ENCODE peak calls at places on chromosomes 6 and 20, in four cellular contexts. One of them, this sample, is unnamed.
A peak's percentile ranks its signal among the peaks of the same experiment; 100 is the strongest.

GRCh38 chr6:52635049-52635577 is 35.8 kb upstream of the TMEM14A start:
- DNase-seq in IMR-90: peak; percentile 46
- DNase-seq in K562: no peak
- DNase-seq in SK-N-SH: no peak
- DNase-seq in this sample: peak; percentile 42

GRCh38 chr6:465531-466348 is 74.2 kb downstream of the IRF4 start:
- DNase-seq in IMR-90: no peak
- DNase-seq in K562: no peak
- DNase-seq in SK-N-SH: no peak
- DNase-seq in this sample: no peak

GRCh38 chr6:33592595-33593413 is 12.7 kb upstream of the BAK1 start:
- DNase-seq in IMR-90: no peak
- DNase-seq in K562: no peak
- DNase-seq in SK-N-SH: no peak
- DNase-seq in this sample: no peak

GRCh38 chr20:14521436-14521835 is 184.0 kb upstream of the FLRT3 start:
- DNase-seq in IMR-90: peak; percentile 41
- DNase-seq in K562: no peak
- DNase-seq in SK-N-SH: no peak
- DNase-seq in this sample: peak; percentile 74

GRCh38 chr20:2256132-2256531 is 39.7 kb upstream of the TGM3 start:
- DNase-seq in IMR-90: no peak
- DNase-seq in K562: no peak
- DNase-seq in SK-N-SH: no peak
- DNase-seq in this sample: no peak

GRCh38 chr6:108630050-108630714 is 69.5 kb downstream of the FOXO3 start:
- DNase-seq in IMR-90: peak; percentile 35
- DNase-seq in K562: peak; percentile 30
- DNase-seq in SK-N-SH: no peak
- DNase-seq in this sample: no peak

GRCh38 chr6:7235712-7236311 is 77.2 kb downstream of the SSR1 start:
- DNase-seq in IMR-90: no peak
- DNase-seq in K562: no peak
- DNase-seq in SK-N-SH: no peak
- DNase-seq in this sample: no peak

GRCh38 chr6:42249279-42249678 is 31.6 kb upstream of the MRPS10 start:
- DNase-seq in IMR-90: peak; percentile 32
- DNase-seq in K562: no peak
- DNase-seq in SK-N-SH: no peak
- DNase-seq in this sample: peak; percentile 39

GRCh38 chr6:123931928-123932327 is 128.3 kb downstream of the NKAIN2 start:
- DNase-seq in IMR-90: no peak
- DNase-seq in K562: no peak
- DNase-seq in SK-N-SH: no peak
- DNase-seq in this sample: no peak

GRCh38 chr6:40160826-40161225 is 226.6 kb upstream of the MOCS1 start:
- DNase-seq in IMR-90: no peak
- DNase-seq in K562: peak; percentile 20
- DNase-seq in SK-N-SH: no peak
- DNase-seq in this sample: peak; percentile 9

GRCh38 chr20:57326667-57327455 is 2.7 kb upstream of the SPO11 start:
- DNase-seq in IMR-90: no peak
- DNase-seq in K562: no peak
- DNase-seq in SK-N-SH: no peak
- DNase-seq in this sample: no peak

GRCh38 chr6:129276986-129277385 is 394.0 kb downstream of the LAMA2 start:
- DNase-seq in IMR-90: no peak
- DNase-seq in K562: no peak
- DNase-seq in SK-N-SH: no peak
- DNase-seq in this sample: no peak

GRCh38 chr6:148112851-148113319 is 229.8 kb upstream of the SASH1 start:
- DNase-seq in IMR-90: no peak
- DNase-seq in K562: no peak
- DNase-seq in SK-N-SH: no peak
- DNase-seq in this sample: no peak

GRCh38 chr20:3092611-3093379 is 8.3 kb upstream of the AVP start:
- DNase-seq in IMR-90: no peak
- DNase-seq in K562: no peak
- DNase-seq in SK-N-SH: peak; percentile 40
- DNase-seq in this sample: peak; percentile 30

GRCh38 chr6:93784794-93785757 is 365.7 kb upstream of the EPHA7 start:
- DNase-seq in IMR-90: no peak
- DNase-seq in K562: no peak
- DNase-seq in SK-N-SH: no peak
- DNase-seq in this sample: peak; percentile 84

GRCh38 chr20:37558779-37559178 is 31.1 kb upstream of the BLCAP start:
- DNase-seq in IMR-90: no peak
- DNase-seq in K562: no peak
- DNase-seq in SK-N-SH: no peak
- DNase-seq in this sample: no peak

GRCh38 chr6:140346461-140346860 is 972.0 kb upstream of the CITED2 start:
- DNase-seq in IMR-90: peak; percentile 26
- DNase-seq in K562: no peak
- DNase-seq in SK-N-SH: no peak
- DNase-seq in this sample: peak; percentile 31

GRCh38 chr20:58994390-58995159 is 12.5 kb downstream of the CTSZ start:
- DNase-seq in IMR-90: no peak
- DNase-seq in K562: no peak
- DNase-seq in SK-N-SH: no peak
- DNase-seq in this sample: no peak

GRCh38 chr6:27791182-27791939 is 120.8 kb downstream of the OR2B2 start:
- DNase-seq in IMR-90: peak; percentile 87
- DNase-seq in K562: peak; percentile 73
- DNase-seq in SK-N-SH: peak; percentile 59
- DNase-seq in this sample: peak; percentile 81

GRCh38 chr6:148716811-148717210 is 30.0 kb upstream of the UST start:
- DNase-seq in IMR-90: no peak
- DNase-seq in K562: no peak
- DNase-seq in SK-N-SH: no peak
- DNase-seq in this sample: peak; percentile 33

GRCh38 chr6:37381579-37381978 is 27.8 kb downstream of the RNF8 start:
- DNase-seq in IMR-90: peak; percentile 74
- DNase-seq in K562: peak; percentile 65
- DNase-seq in SK-N-SH: peak; percentile 47
- DNase-seq in this sample: peak; percentile 67

GRCh38 chr20:48684501-48685041 is 143.2 kb downstream of the PREX1 start:
- DNase-seq in IMR-90: no peak
- DNase-seq in K562: no peak
- DNase-seq in SK-N-SH: no peak
- DNase-seq in this sample: no peak

GRCh38 chr6:145761584-145761983 is 26.3 kb upstream of the EPM2A start:
- DNase-seq in IMR-90: no peak
- DNase-seq in K562: no peak
- DNase-seq in SK-N-SH: no peak
- DNase-seq in this sample: no peak

GRCh38 chr6:28893172-28893799 is 30.5 kb downstream of the TRIM27 start:
- DNase-seq in IMR-90: no peak
- DNase-seq in K562: no peak
- DNase-seq in SK-N-SH: no peak
- DNase-seq in this sample: no peak

GRCh38 chr6:50661636-50662035 is 51.7 kb upstream of the TFAP2D start:
- DNase-seq in IMR-90: no peak
- DNase-seq in K562: no peak
- DNase-seq in SK-N-SH: no peak
- DNase-seq in this sample: no peak

GRCh38 chr6:7050099-7050498 is 57.7 kb upstream of the RREB1 start:
- DNase-seq in IMR-90: no peak
- DNase-seq in K562: no peak
- DNase-seq in SK-N-SH: no peak
- DNase-seq in this sample: no peak

GRCh38 chr6:24060982-24061754 is 64.8 kb upstream of the NRSN1 start:
- DNase-seq in IMR-90: no peak
- DNase-seq in K562: no peak
- DNase-seq in SK-N-SH: no peak
- DNase-seq in this sample: no peak

GRCh38 chr6:15915508-15916178 is 213.2 kb upstream of the MYLIP start:
- DNase-seq in IMR-90: no peak
- DNase-seq in K562: peak; percentile 91
- DNase-seq in SK-N-SH: peak; percentile 52
- DNase-seq in this sample: no peak

GRCh38 chr6:46454691-46455090 is 36.6 kb downstream of the RCAN2 start:
- DNase-seq in IMR-90: no peak
- DNase-seq in K562: no peak
- DNase-seq in SK-N-SH: no peak
- DNase-seq in this sample: no peak

GRCh38 chr20:46894579-46894958 is at the start of gene EYA2:
- DNase-seq in IMR-90: peak; percentile 25
- DNase-seq in K562: no peak
- DNase-seq in SK-N-SH: peak; percentile 72
- DNase-seq in this sample: peak; percentile 42

GRCh38 chr6:47134476-47135189 is 92.5 kb upstream of the ADGRF1 start:
- DNase-seq in IMR-90: peak; percentile 96
- DNase-seq in K562: peak; percentile 80
- DNase-seq in SK-N-SH: no peak
- DNase-seq in this sample: peak; percentile 60

GRCh38 chr6:34284563-34285545 is 36.0 kb upstream of the SMIM29 start:
- DNase-seq in IMR-90: peak; percentile 73
- DNase-seq in K562: peak; percentile 84
- DNase-seq in SK-N-SH: no peak
- DNase-seq in this sample: peak; percentile 58

GRCh38 chr20:62405108-62405980 is 1.7 kb downstream of the CABLES2 start:
- DNase-seq in IMR-90: peak; percentile 70
- DNase-seq in K562: peak; percentile 64
- DNase-seq in SK-N-SH: peak; percentile 87
- DNase-seq in this sample: peak; percentile 54

GRCh38 chr20:25023316-25023715 is 30.8 kb upstream of the APMAP start:
- DNase-seq in IMR-90: no peak
- DNase-seq in K562: no peak
- DNase-seq in SK-N-SH: no peak
- DNase-seq in this sample: no peak

GRCh38 chr20:57747889-57748456 is 38.2 kb upstream of the PMEPA1 start:
- DNase-seq in IMR-90: no peak
- DNase-seq in K562: no peak
- DNase-seq in SK-N-SH: no peak
- DNase-seq in this sample: no peak

GRCh38 chr6:135066397-135066796 is 11.8 kb upstream of the HBS1L start:
- DNase-seq in IMR-90: no peak
- DNase-seq in K562: no peak
- DNase-seq in SK-N-SH: no peak
- DNase-seq in this sample: no peak

GRCh38 chr6:35298625-35299140 is 1.1 kb downstream of the DEF6 start:
- DNase-seq in IMR-90: no peak
- DNase-seq in K562: no peak
- DNase-seq in SK-N-SH: no peak
- DNase-seq in this sample: no peak

GRCh38 chr6:13763740-13764381 is 50.5 kb downstream of the MCUR1 start:
- DNase-seq in IMR-90: no peak
- DNase-seq in K562: no peak
- DNase-seq in SK-N-SH: no peak
- DNase-seq in this sample: no peak

GRCh38 chr20:43937586-43937985 is 22.9 kb downstream of the TOX2 start:
- DNase-seq in IMR-90: no peak
- DNase-seq in K562: no peak
- DNase-seq in SK-N-SH: no peak
- DNase-seq in this sample: peak; percentile 68

GRCh38 chr20:43936371-43936770 is 21.7 kb downstream of the TOX2 start:
- DNase-seq in IMR-90: peak; percentile 42
- DNase-seq in K562: no peak
- DNase-seq in SK-N-SH: no peak
- DNase-seq in this sample: no peak

GRCh38 chr20:43934833-43935232 is 20.2 kb downstream of the TOX2 start:
- DNase-seq in IMR-90: no peak
- DNase-seq in K562: no peak
- DNase-seq in SK-N-SH: no peak
- DNase-seq in this sample: no peak

GRCh38 chr20:43938017-43938655 is 23.5 kb downstream of the TOX2 start:
- DNase-seq in IMR-90: no peak
- DNase-seq in K562: no peak
- DNase-seq in SK-N-SH: no peak
- DNase-seq in this sample: peak; percentile 53

DNA sequence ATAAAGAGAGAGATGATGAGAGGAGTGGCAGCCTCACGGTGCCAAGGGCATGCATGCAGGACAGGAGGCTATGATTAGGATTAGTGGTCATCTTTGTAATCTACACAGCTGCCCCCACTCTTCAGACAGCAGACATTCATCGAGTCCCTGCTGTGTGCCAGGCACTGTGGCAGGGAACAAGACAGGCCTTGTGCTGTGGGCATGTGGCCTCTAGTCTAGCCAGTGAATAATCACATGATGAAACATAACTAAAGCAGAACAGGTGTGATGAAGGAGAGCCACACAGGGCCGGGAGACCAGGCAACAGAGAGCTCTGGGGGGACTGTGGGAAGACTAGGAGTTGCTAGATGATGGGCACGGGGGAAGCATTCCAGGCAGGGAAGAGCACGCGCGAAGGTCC is 22.2 kb downstream of the TOX2 start:
- DNase-seq in IMR-90: no peak
- DNase-seq in K562: no peak
- DNase-seq in SK-N-SH: no peak
- DNase-seq in this sample: no peak
- H3K4me1 ChIP-seq in IMR-90: peaks cover 39% of the 10 kb centered on the region
- H3K4me1 ChIP-seq in K562: no peaks in the 10 kb centered on the region
- H3K4me1 ChIP-seq in SK-N-SH: peaks cover 25% of the 10 kb centered on the region
- H3K4me1 ChIP-seq in this sample: peaks cover 34% of the 10 kb centered on the region

DNA sequence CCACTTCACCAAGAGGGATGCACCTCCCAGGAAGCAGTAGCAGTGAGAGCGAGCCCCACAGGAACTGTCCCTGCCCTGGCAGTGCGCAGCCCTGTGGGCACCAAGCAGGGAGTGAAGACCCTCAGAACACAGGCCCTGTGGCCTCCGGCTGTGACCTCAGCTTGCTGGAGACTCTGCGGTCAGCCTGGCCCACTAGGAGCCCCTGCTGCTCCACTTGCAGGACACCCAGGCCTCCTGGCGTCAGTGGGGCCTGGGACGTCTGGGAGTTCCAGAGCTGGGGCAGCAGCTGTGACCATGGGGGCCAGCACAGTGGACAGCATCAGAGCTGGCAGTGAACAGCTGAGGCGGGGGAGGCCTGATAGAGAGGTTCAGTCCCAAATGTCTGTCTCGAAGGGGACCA is 28.3 kb downstream of the PXDC1 start:
- DNase-seq in IMR-90: no peak
- DNase-seq in K562: no peak
- DNase-seq in SK-N-SH: no peak
- DNase-seq in this sample: no peak
- H2AFZ ChIP-seq in IMR-90: no peak overlapping the region
- H2AFZ ChIP-seq in K562: no peak overlapping the region
- H2AFZ ChIP-seq in SK-N-SH: no peak overlapping the region
- H2AFZ ChIP-seq in this sample: no peak overlapping the region

GRCh38 chr20:32474967-32475819 is 109.9 kb downstream of the NOL4L start:
- DNase-seq in IMR-90: peak; percentile 91
- DNase-seq in K562: peak; percentile 98
- DNase-seq in SK-N-SH: peak; percentile 59
- DNase-seq in this sample: peak; percentile 95
- H3K4me1 ChIP-seq in IMR-90: peaks cover 42% of the 10 kb centered on the region
- H3K4me1 ChIP-seq in K562: peaks cover 51% of the 10 kb centered on the region
- H3K4me1 ChIP-seq in SK-N-SH: peaks cover 61% of the 10 kb centered on the region
- H3K4me1 ChIP-seq in this sample: peaks cover 20% of the 10 kb centered on the region

GRCh38 chr6:1952726-1953360 is 292.6 kb downstream of the GMDS start:
- DNase-seq in IMR-90: peak; percentile 100
- DNase-seq in K562: no peak
- DNase-seq in SK-N-SH: no peak
- DNase-seq in this sample: peak; percentile 95
- H2AFZ ChIP-seq in IMR-90: peak overlapping the region; percentile 88
- H2AFZ ChIP-seq in K562: no peak overlapping the region
- H2AFZ ChIP-seq in SK-N-SH: no peak overlapping the region
- H2AFZ ChIP-seq in this sample: peak overlapping the region; percentile 30